ENCODE peak calls at places on chromosomes 4 and X, in six cellular contexts. S, Y, U, M, X and K are unnamed samples.
A peak's percentile ranks its signal among the peaks of the same experiment; 100 is the strongest.

GRCh38 chr4:130349745-130350144 is 1253.8 kb downstream of the C4orf33 start:
- DNase-seq in S (no peak), Y (no peak), U (no peak), M (no peak), X (no peak), K (no peak)

GRCh38 chr4:24722026-24722568 is 73.3 kb upstream of the SOD3 start:
- DNase-seq in S (no peak), Y (no peak), U (no peak), M (no peak), X (no peak), K (no peak)

GRCh38 chr4:108157655-108158054 is 11.1 kb downstream of the LEF1 start:
- DNase-seq in S (no peak), Y (no peak), U (no peak), M (no peak), X (no peak), K (no peak)

GRCh38 chrX:46991664-46992063 is 79.4 kb downstream of the JADE3 start:
- DNase-seq in S (no peak), Y (peak; percentile 9), U (no peak), M (no peak), X (no peak), K (no peak)

GRCh38 chrX:95875661-95876060 is 809.0 kb upstream of the DIAPH2 start:
- DNase-seq in S (no peak), Y (no peak), U (no peak), M (no peak), X (no peak), K (no peak)

GRCh38 chr4:177444911-177445736 is 2.9 kb upstream of the AGA start:
- DNase-seq in S (no peak), Y (no peak), U (no peak), M (no peak), X (no peak), K (no peak)

GRCh38 chr4:74451214-74451661 is 6.3 kb downstream of the AREG start:
- DNase-seq in S (no peak), Y (no peak), U (no peak), M (no peak), X (no peak), K (no peak)

GRCh38 chr4:76964769-76965168 is 15.2 kb downstream of the SEPTIN11 start:
- DNase-seq in S (no peak), Y (no peak), U (no peak), M (no peak), X (no peak), K (no peak)

GRCh38 chr4:8029689-8030088 is 90.0 kb upstream of the AFAP1 start:
- DNase-seq in S (no peak), Y (no peak), U (no peak), M (no peak), X (no peak), K (peak; percentile 50)

GRCh38 chr4:67658302-67658701 is 42.7 kb downstream of the UBA6 start:
- DNase-seq in S (no peak), Y (no peak), U (no peak), M (no peak), X (no peak), K (no peak)

GRCh38 chrX:9781941-9782340 is 4.3 kb upstream of the SHROOM2 start:
- DNase-seq in S (no peak), Y (no peak), U (no peak), M (no peak), X (no peak), K (no peak)

GRCh38 chrX:41180194-41180902 is 95.1 kb downstream of the USP9X start:
- DNase-seq in S (peak; percentile 67), Y (no peak), U (peak; percentile 62), M (peak; percentile 44), X (peak; percentile 34), K (no peak)

GRCh38 chrX:115234220-115234557 is 293 bp upstream of the LRCH2 start:
- DNase-seq in S (no peak), Y (no peak), U (no peak), M (no peak), X (no peak), K (no peak)

GRCh38 chrX:54473993-54474859 is 21.8 kb downstream of the FGD1 start:
- DNase-seq in S (no peak), Y (no peak), U (no peak), M (no peak), X (no peak), K (no peak)

GRCh38 chr4:173522160-173522873 is 7.7 kb downstream of the HAND2 start:
- DNase-seq in S (peak; percentile 94), Y (no peak), U (no peak), M (peak; percentile 93), X (peak; percentile 95), K (peak; percentile 81)

GRCh38 chrX:48938721-48939416 is 18.5 kb downstream of the OTUD5 start:
- DNase-seq in S (no peak), Y (no peak), U (peak; percentile 80), M (no peak), X (no peak), K (no peak)

GRCh38 chr4:138458751-138459150 is 216.6 kb upstream of the SLC7A11 start:
- DNase-seq in S (no peak), Y (no peak), U (no peak), M (no peak), X (no peak), K (no peak)

GRCh38 chr4:102791318-102791835 is 30.6 kb upstream of the MANBA start:
- DNase-seq in S (no peak), Y (no peak), U (no peak), M (no peak), X (no peak), K (no peak)

GRCh38 chrX:70293621-70294020 is 3.7 kb downstream of the KIF4A start:
- DNase-seq in S (no peak), Y (no peak), U (no peak), M (no peak), X (no peak), K (no peak)

GRCh38 chrX:135389717-135390116 is 32.0 kb upstream of the SMIM10L2A start:
- DNase-seq in S (no peak), Y (no peak), U (no peak), M (no peak), X (no peak), K (no peak)

GRCh38 chr4:160316036-160316435 is 1213.2 kb downstream of the RAPGEF2 start:
- DNase-seq in S (no peak), Y (no peak), U (no peak), M (no peak), X (no peak), K (no peak)

GRCh38 chrX:141467442-141467841 is 117.1 kb downstream of the SPANXA1 start:
- DNase-seq in S (peak; percentile 1), Y (no peak), U (no peak), M (no peak), X (no peak), K (no peak)

GRCh38 chr4:26141916-26142638 is 178.7 kb upstream of the RBPJ start:
- DNase-seq in S (no peak), Y (no peak), U (no peak), M (no peak), X (no peak), K (peak; percentile 33)

GRCh38 chrX:13341491-13342101 is 21.7 kb upstream of the ATXN3L start:
- DNase-seq in S (no peak), Y (no peak), U (peak; percentile 22), M (no peak), X (no peak), K (no peak)

GRCh38 chr4:137367608-137368007 is 164.7 kb downstream of the PCDH18 start:
- DNase-seq in S (no peak), Y (no peak), U (no peak), M (no peak), X (no peak), K (no peak)

GRCh38 chr4:77236806-77237205 is 79.8 kb downstream of the CCNG2 start:
- DNase-seq in S (no peak), Y (no peak), U (no peak), M (no peak), X (no peak), K (no peak)

GRCh38 chr4:15771419-15772058 is 6.6 kb upstream of the CD38 start:
- DNase-seq in S (no peak), Y (no peak), U (no peak), M (no peak), X (no peak), K (no peak)

GRCh38 chrX:119570351-119570835 is 4.0 kb upstream of the UBE2A start:
- DNase-seq in S (no peak), Y (no peak), U (no peak), M (no peak), X (no peak), K (no peak)

GRCh38 chrX:119579414-119579813 is 5.1 kb downstream of the UBE2A start:
- DNase-seq in S (no peak), Y (no peak), U (peak; percentile 21), M (no peak), X (no peak), K (no peak)

GRCh38 chrX:119573840-119574393 is 446 bp upstream of the UBE2A start:
- DNase-seq in S (peak; percentile 45), Y (no peak), U (peak; percentile 68), M (peak; percentile 42), X (no peak), K (peak; percentile 23)

GRCh38 chrX:119573222-119573621 is 1.1 kb upstream of the UBE2A start:
- DNase-seq in S (no peak), Y (no peak), U (no peak), M (no peak), X (no peak), K (no peak)

GRCh38 chrX:119574394-119575266 is at the start of gene UBE2A:
- DNase-seq in S (peak; percentile 92), Y (peak; percentile 88), U (peak; percentile 94), M (peak; percentile 90), X (peak; percentile 93), K (peak; percentile 91)
- H3K9me3 ChIP-seq in S (no peaks in the 10 kb centered on the region), Y (no peaks in the 10 kb centered on the region), U (no peaks in the 10 kb centered on the region), M (no peaks in the 10 kb centered on the region), X (no peaks in the 10 kb centered on the region), K (no peaks in the 10 kb centered on the region)

GRCh38 chrX:97452283-97452682 is 568.6 kb downstream of the RPA4 start:
- DNase-seq in S (no peak), Y (no peak), U (no peak), M (no peak), X (no peak), K (no peak)

GRCh38 chrX:97446298-97446882 is 562.7 kb downstream of the RPA4 start:
- DNase-seq in S (no peak), Y (no peak), U (peak; percentile 6), M (no peak), X (no peak), K (no peak)
- H3K4me1 ChIP-seq in S (peaks cover 4% of the 10 kb centered on the region), Y (no peaks in the 10 kb centered on the region), U (peaks cover 16% of the 10 kb centered on the region), M (no peaks in the 10 kb centered on the region), X (no peaks in the 10 kb centered on the region), K (no peaks in the 10 kb centered on the region)

GRCh38 chr4:17500574-17500973 is 11.3 kb downstream of the QDPR start:
- DNase-seq in S (no peak), Y (no peak), U (no peak), M (no peak), X (no peak), K (no peak)
- H3K36me3 ChIP-seq in S (peaks cover 35% of the 10 kb centered on the region), Y (peaks cover 10% of the 10 kb centered on the region), U (peaks cover 4% of the 10 kb centered on the region), M (no peaks in the 10 kb centered on the region), X (peaks cover 81% of the 10 kb centered on the region), K (peaks cover 91% of the 10 kb centered on the region)

GRCh38 chr4:41044791-41045190 is 169.6 kb downstream of the APBB2 start:
- DNase-seq in S (no peak), Y (no peak), U (no peak), M (no peak), X (no peak), K (no peak)
- H3K9me3 ChIP-seq in S (no peaks in the 10 kb centered on the region), Y (no peaks in the 10 kb centered on the region), U (peaks cover 18% of the 10 kb centered on the region), M (no peaks in the 10 kb centered on the region), X (no peaks in the 10 kb centered on the region), K (peaks cover 8% of the 10 kb centered on the region)